ENCODE peak calls at places on chromosomes 16 and 17, in seven cellular contexts. One of them, this sample, is unnamed.

GRCh38 chr17:81924557-81925532 is 2.7 kb downstream of the MAFG start:
- DNase-seq in AG10803: no peak
- DNase-seq in H9: peak; percentile 82
- DNase-seq in lower leg skin: no peak
- DNase-seq in mucosa of descending colon: no peak
- DNase-seq in cardiac fibroblast: no peak
- DNase-seq in Peyer's patch: peak; percentile 74
- DNase-seq in this sample: no peak

GRCh38 chr16:8474576-8474975 is 115.7 kb downstream of the TMEM114 start:
- DNase-seq in H9: no peak
- DNase-seq in cardiac fibroblast: no peak
- DNase-seq in lower leg skin: no peak
- DNase-seq in AG10803: no peak
- DNase-seq in mucosa of descending colon: no peak
- DNase-seq in Peyer's patch: no peak
- DNase-seq in this sample: no peak

GRCh38 chr17:38809828-38810227 is 10.5 kb upstream of the PIP4K2B start:
- DNase-seq in lower leg skin: no peak
- DNase-seq in AG10803: no peak
- DNase-seq in Peyer's patch: no peak
- DNase-seq in mucosa of descending colon: no peak
- DNase-seq in cardiac fibroblast: no peak
- DNase-seq in H9: no peak
- DNase-seq in this sample: no peak

GRCh38 chr16:18931756-18932155 is 5.5 kb upstream of the SMG1 start:
- DNase-seq in AG10803: no peak
- DNase-seq in mucosa of descending colon: no peak
- DNase-seq in lower leg skin: peak; percentile 53
- DNase-seq in cardiac fibroblast: no peak
- DNase-seq in H9: no peak
- DNase-seq in Peyer's patch: no peak
- DNase-seq in this sample: no peak

GRCh38 chr17:41751288-41751687 is 16.8 kb upstream of the HAP1 start:
- DNase-seq in mucosa of descending colon: no peak
- DNase-seq in Peyer's patch: no peak
- DNase-seq in cardiac fibroblast: no peak
- DNase-seq in AG10803: no peak
- DNase-seq in H9: no peak
- DNase-seq in lower leg skin: no peak
- DNase-seq in this sample: no peak

GRCh38 chr17:42414782-42415409 is 8.2 kb downstream of the CAVIN1 start:
- DNase-seq in AG10803: no peak
- DNase-seq in lower leg skin: no peak
- DNase-seq in mucosa of descending colon: peak; percentile 26
- DNase-seq in cardiac fibroblast: no peak
- DNase-seq in H9: peak; percentile 44
- DNase-seq in Peyer's patch: peak; percentile 69
- DNase-seq in this sample: no peak

GRCh38 chr17:62064791-62065563 is at the start of gene MED13:
- DNase-seq in Peyer's patch: peak; percentile 78
- DNase-seq in H9: peak; percentile 59
- DNase-seq in lower leg skin: peak; percentile 92
- DNase-seq in cardiac fibroblast: peak; percentile 45
- DNase-seq in AG10803: peak; percentile 38
- DNase-seq in mucosa of descending colon: peak; percentile 81
- DNase-seq in this sample: peak; percentile 89

GRCh38 chr17:76537578-76538280 is at the start of gene CYGB:
- DNase-seq in AG10803: no peak
- DNase-seq in mucosa of descending colon: no peak
- DNase-seq in lower leg skin: no peak
- DNase-seq in cardiac fibroblast: peak; percentile 88
- DNase-seq in Peyer's patch: no peak
- DNase-seq in H9: no peak
- DNase-seq in this sample: no peak

GRCh38 chr17:67003231-67003630 is 38.7 kb downstream of the CACNG4 start:
- DNase-seq in AG10803: no peak
- DNase-seq in cardiac fibroblast: no peak
- DNase-seq in lower leg skin: no peak
- DNase-seq in H9: no peak
- DNase-seq in mucosa of descending colon: no peak
- DNase-seq in Peyer's patch: no peak
- DNase-seq in this sample: no peak

GRCh38 chr16:86946396-86946795 is 368.0 kb downstream of the FOXL1 start:
- DNase-seq in mucosa of descending colon: no peak
- DNase-seq in AG10803: peak; percentile 28
- DNase-seq in H9: no peak
- DNase-seq in lower leg skin: no peak
- DNase-seq in Peyer's patch: no peak
- DNase-seq in cardiac fibroblast: no peak
- DNase-seq in this sample: no peak

GRCh38 chr17:72192409-72193192 is 71.8 kb downstream of the SOX9 start:
- DNase-seq in lower leg skin: no peak
- DNase-seq in cardiac fibroblast: peak; percentile 96
- DNase-seq in mucosa of descending colon: no peak
- DNase-seq in Peyer's patch: no peak
- DNase-seq in AG10803: peak; percentile 78
- DNase-seq in H9: no peak
- DNase-seq in this sample: no peak

GRCh38 chr16:84007946-84008345 is 34.6 kb downstream of the SLC38A8 start:
- DNase-seq in H9: no peak
- DNase-seq in Peyer's patch: no peak
- DNase-seq in AG10803: no peak
- DNase-seq in cardiac fibroblast: no peak
- DNase-seq in lower leg skin: no peak
- DNase-seq in mucosa of descending colon: no peak
- DNase-seq in this sample: no peak

GRCh38 chr17:44733753-44734152 is 25.0 kb upstream of the ADAM11 start:
- DNase-seq in cardiac fibroblast: no peak
- DNase-seq in H9: peak; percentile 80
- DNase-seq in lower leg skin: no peak
- DNase-seq in mucosa of descending colon: no peak
- DNase-seq in Peyer's patch: no peak
- DNase-seq in AG10803: no peak
- DNase-seq in this sample: no peak

DNA sequence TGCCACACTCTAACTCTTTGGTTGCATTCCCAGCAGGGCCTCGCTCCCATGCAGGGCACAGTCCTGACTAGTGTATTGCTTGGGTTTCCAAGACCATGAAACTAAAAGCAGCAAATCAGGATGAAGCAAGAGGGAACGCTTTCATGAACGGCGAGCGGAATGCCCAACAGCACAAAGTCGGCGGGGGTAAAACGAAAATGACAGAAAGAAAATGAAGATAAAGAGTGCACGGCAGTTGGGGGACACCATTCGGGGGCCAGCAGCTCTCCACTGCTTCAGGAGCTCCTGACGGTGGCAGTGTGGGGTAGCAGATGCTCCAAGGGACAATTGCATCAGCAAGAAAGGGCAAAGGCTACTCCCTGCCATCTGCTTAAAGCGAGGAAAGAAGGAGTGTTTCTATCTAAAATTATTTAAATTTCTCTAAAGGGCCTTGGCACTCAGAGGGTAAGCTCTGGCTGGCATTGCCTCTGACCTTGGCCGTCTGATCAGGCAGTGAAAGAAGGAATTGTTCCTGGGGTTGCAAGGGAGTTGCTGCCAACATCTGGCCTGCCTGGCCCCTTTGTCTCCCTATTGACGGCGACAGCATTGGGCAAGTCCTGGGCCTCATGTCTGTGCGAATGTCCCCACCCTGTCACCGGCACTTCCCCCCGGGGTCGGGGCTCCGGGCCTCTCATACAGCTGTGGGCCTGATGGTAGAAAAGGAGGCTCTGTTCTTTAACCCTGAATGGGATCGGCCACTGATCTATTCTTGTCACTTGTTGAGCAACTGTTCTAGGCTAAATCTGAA is 138.2 kb downstream of the CMIP start:
- DNase-seq in lower leg skin: peak; percentile 86
- DNase-seq in AG10803: peak; percentile 63
- DNase-seq in Peyer's patch: peak; percentile 63
- DNase-seq in mucosa of descending colon: peak; percentile 46
- DNase-seq in H9: no peak
- DNase-seq in cardiac fibroblast: peak; percentile 28
- DNase-seq in this sample: no peak
- TF ChIP-seq CTCF in lower leg skin: no peak
- TF ChIP-seq CTCF in AG10803: peak; percentile 57
- TF ChIP-seq CTCF in Peyer's patch: peak; percentile 66
- TF ChIP-seq CTCF in mucosa of descending colon: no peak
- TF ChIP-seq CTCF in H9: peak; percentile 44
- TF ChIP-seq CTCF in cardiac fibroblast: no peak
- TF ChIP-seq CTCF in this sample: no peak

DNA sequence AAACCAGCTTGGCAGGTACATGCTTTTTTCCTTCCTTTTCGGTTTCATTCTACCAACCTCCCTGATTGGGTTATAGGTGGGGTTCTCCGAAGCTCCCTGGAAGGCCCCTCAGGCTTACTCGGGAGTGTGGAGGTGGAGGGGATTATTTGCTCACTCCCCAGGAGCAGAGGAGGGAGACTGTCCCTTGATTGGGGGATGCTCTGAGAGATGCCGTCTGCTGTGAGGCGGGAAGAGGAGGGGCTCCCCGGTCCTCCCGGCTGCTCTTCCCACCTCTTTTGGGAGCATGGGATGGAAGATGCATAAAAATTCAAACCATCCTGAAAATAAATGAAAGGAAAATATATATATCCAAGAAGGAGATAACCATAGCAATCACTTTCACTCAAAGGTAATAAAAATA is 16.1 kb upstream of the RPTOR start:
- DNase-seq in lower leg skin: no peak
- DNase-seq in AG10803: no peak
- DNase-seq in cardiac fibroblast: no peak
- DNase-seq in H9: no peak
- DNase-seq in Peyer's patch: no peak
- DNase-seq in mucosa of descending colon: no peak
- DNase-seq in this sample: no peak
- TF ChIP-seq CTCF in lower leg skin: no peak
- TF ChIP-seq CTCF in AG10803: no peak
- TF ChIP-seq CTCF in cardiac fibroblast: no peak
- TF ChIP-seq CTCF in H9: no peak
- TF ChIP-seq CTCF in Peyer's patch: no peak
- TF ChIP-seq CTCF in mucosa of descending colon: no peak
- TF ChIP-seq CTCF in this sample: no peak

GRCh38 chr16:89219365-89219764 is 1.9 kb downstream of the ZNF778 start:
- DNase-seq in Peyer's patch: no peak
- DNase-seq in AG10803: no peak
- DNase-seq in H9: no peak
- DNase-seq in cardiac fibroblast: no peak
- DNase-seq in mucosa of descending colon: no peak
- DNase-seq in lower leg skin: no peak
- DNase-seq in this sample: no peak

GRCh38 chr16:89217138-89217387 is 440 bp upstream of the ZNF778 start:
- DNase-seq in AG10803: no peak
- DNase-seq in Peyer's patch: no peak
- DNase-seq in cardiac fibroblast: no peak
- DNase-seq in lower leg skin: no peak
- DNase-seq in H9: no peak
- DNase-seq in mucosa of descending colon: no peak
- DNase-seq in this sample: no peak

GRCh38 chr16:89217388-89218191 is at the start of gene ZNF778:
- DNase-seq in mucosa of descending colon: peak; percentile 87
- DNase-seq in AG10803: peak; percentile 80
- DNase-seq in lower leg skin: peak; percentile 96
- DNase-seq in H9: peak; percentile 80
- DNase-seq in Peyer's patch: peak; percentile 93
- DNase-seq in cardiac fibroblast: peak; percentile 84
- DNase-seq in this sample: peak; percentile 92

GRCh38 chr16:89221604-89222003 is 4.1 kb downstream of the ZNF778 start:
- DNase-seq in lower leg skin: no peak
- DNase-seq in cardiac fibroblast: no peak
- DNase-seq in H9: no peak
- DNase-seq in Peyer's patch: no peak
- DNase-seq in AG10803: no peak
- DNase-seq in mucosa of descending colon: no peak
- DNase-seq in this sample: no peak

DNA sequence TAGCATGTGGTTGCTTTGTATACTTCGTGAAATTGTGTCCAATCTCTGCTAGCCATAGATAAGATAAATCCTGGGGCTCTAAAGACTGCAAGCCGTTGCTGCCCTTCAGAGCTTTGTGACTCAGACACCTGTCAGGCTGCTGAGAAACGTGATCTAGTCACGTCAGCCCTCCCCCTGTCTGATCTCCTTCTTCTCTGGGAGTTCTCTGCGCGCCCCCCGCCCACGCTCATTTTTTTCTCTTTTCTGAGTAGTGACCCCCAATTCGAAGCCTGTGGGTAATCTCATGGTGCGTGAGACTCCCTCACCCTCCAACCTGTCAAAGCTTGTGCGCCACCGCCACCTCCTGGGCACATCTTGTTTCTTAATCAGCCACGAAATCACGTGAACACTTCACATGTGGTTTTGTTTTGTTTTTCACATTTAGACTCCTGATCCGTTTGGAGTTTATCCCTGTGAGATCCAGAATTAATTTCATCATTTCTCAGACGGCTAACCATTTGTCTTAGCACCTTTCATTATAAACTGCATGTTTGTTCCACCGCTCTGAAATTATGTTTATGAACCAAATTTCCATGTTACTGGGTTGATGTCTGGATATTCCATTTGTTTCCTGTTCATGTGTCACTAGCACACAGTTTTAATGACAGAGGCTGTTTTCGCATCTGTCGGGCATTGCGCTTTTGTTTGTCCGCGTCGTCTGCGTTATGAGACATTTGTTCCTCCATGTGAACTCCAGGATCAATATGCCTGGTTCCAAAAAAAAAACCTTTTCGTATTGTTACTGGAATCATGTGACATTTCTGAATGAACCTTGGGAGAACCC is 977 bp upstream of the ZNF778 start:
- DNase-seq in H9: peak; percentile 68
- DNase-seq in mucosa of descending colon: peak; percentile 89
- DNase-seq in Peyer's patch: peak; percentile 94
- DNase-seq in cardiac fibroblast: peak; percentile 79
- DNase-seq in AG10803: peak; percentile 75
- DNase-seq in lower leg skin: peak; percentile 95
- DNase-seq in this sample: no peak
- TF ChIP-seq CTCF in H9: peak; percentile 77
- TF ChIP-seq CTCF in mucosa of descending colon: peak; percentile 24
- TF ChIP-seq CTCF in Peyer's patch: peak; percentile 90
- TF ChIP-seq CTCF in cardiac fibroblast: peak; percentile 59
- TF ChIP-seq CTCF in AG10803: peak; percentile 76
- TF ChIP-seq CTCF in lower leg skin: peak; percentile 20
- TF ChIP-seq CTCF in this sample: peak; percentile 79

GRCh38 chr17:48038687-48039086 is 1.1 kb upstream of the COPZ2 start:
- DNase-seq in lower leg skin: no peak
- DNase-seq in AG10803: no peak
- DNase-seq in mucosa of descending colon: no peak
- DNase-seq in Peyer's patch: no peak
- DNase-seq in H9: no peak
- DNase-seq in cardiac fibroblast: no peak
- DNase-seq in this sample: no peak

GRCh38 chr17:48037924-48038323 is 327 bp upstream of the COPZ2 start:
- DNase-seq in mucosa of descending colon: no peak
- DNase-seq in Peyer's patch: no peak
- DNase-seq in AG10803: peak; percentile 22
- DNase-seq in H9: peak; percentile 66
- DNase-seq in lower leg skin: no peak
- DNase-seq in cardiac fibroblast: no peak
- DNase-seq in this sample: no peak

GRCh38 chr17:48036693-48037035 is 933 bp downstream of the COPZ2 start:
- DNase-seq in cardiac fibroblast: no peak
- DNase-seq in Peyer's patch: no peak
- DNase-seq in AG10803: no peak
- DNase-seq in H9: no peak
- DNase-seq in mucosa of descending colon: no peak
- DNase-seq in lower leg skin: no peak
- DNase-seq in this sample: no peak

GRCh38 chr17:48031966-48032365 is 5.6 kb downstream of the COPZ2 start:
- DNase-seq in AG10803: no peak
- DNase-seq in lower leg skin: no peak
- DNase-seq in cardiac fibroblast: no peak
- DNase-seq in H9: no peak
- DNase-seq in mucosa of descending colon: no peak
- DNase-seq in Peyer's patch: no peak
- DNase-seq in this sample: no peak

GRCh38 chr17:48037036-48037881 is at the start of gene COPZ2:
- DNase-seq in mucosa of descending colon: peak; percentile 72
- DNase-seq in AG10803: peak; percentile 69
- DNase-seq in H9: peak; percentile 69
- DNase-seq in lower leg skin: peak; percentile 92
- DNase-seq in cardiac fibroblast: peak; percentile 62
- DNase-seq in Peyer's patch: peak; percentile 82
- DNase-seq in this sample: no peak
- TF ChIP-seq CTCF in mucosa of descending colon: peak; percentile 69
- TF ChIP-seq CTCF in AG10803: peak; percentile 56
- TF ChIP-seq CTCF in H9: peak; percentile 63
- TF ChIP-seq CTCF in lower leg skin: no peak
- TF ChIP-seq CTCF in cardiac fibroblast: peak; percentile 73
- TF ChIP-seq CTCF in Peyer's patch: peak; percentile 58
- TF ChIP-seq CTCF in this sample: peak; percentile 32

This sample was measured in osteocyte.